ENCODE peak calls at places on chromosomes 2 and 18, in five cellular contexts. A is H1, F is transverse colon, S is tibial nerve, Z is GM12878. U is an unnamed sample.
A peak's percentile ranks its signal among the peaks of the same experiment; 100 is the strongest.

GRCh38 chr2:185857676-185858075 is 119.1 kb downstream of the FSIP2 start:
- DNase-seq in A (no peak), F (no peak), S (no peak), Z (no peak), U (no peak)

GRCh38 chr2:159758239-159758638 is 39.8 kb downstream of the CD302 start:
- DNase-seq in A (no peak), F (no peak), S (no peak), Z (no peak), U (no peak)

GRCh38 chr2:192828175-192828574 is 633.4 kb upstream of the TMEFF2 start:
- DNase-seq in A (no peak), F (peak; percentile 3), S (no peak), Z (no peak), U (no peak)

GRCh38 chr2:224284134-224284946 is 117.6 kb downstream of the FAM124B start:
- DNase-seq in A (no peak), F (peak; percentile 11), S (peak; percentile 52), Z (no peak), U (peak; percentile 10)

GRCh38 chr2:11812466-11813100 is 66.2 kb downstream of the LPIN1 start:
- DNase-seq in A (no peak), F (no peak), S (no peak), Z (no peak), U (no peak)

GRCh38 chr2:13193075-13193474 is 476.3 kb downstream of the TRIB2 start:
- DNase-seq in A (no peak), F (no peak), S (no peak), Z (no peak), U (no peak)

GRCh38 chr2:130819915-130820861 is 16.5 kb upstream of the ARHGEF4 start:
- DNase-seq in A (peak; percentile 72), F (no peak), S (no peak), Z (no peak), U (no peak)

GRCh38 chr2:148888003-148888501 is 13.0 kb downstream of the KIF5C start:
- DNase-seq in A (no peak), F (no peak), S (no peak), Z (no peak), U (no peak)

GRCh38 chr2:4122751-4123150 is 419.4 kb downstream of the DCDC2C start:
- DNase-seq in A (no peak), F (no peak), S (no peak), Z (no peak), U (no peak)

GRCh38 chr2:43088148-43089073 is 138.0 kb downstream of the ZFP36L2 start:
- DNase-seq in A (no peak), F (no peak), S (no peak), Z (no peak), U (no peak)

GRCh38 chr2:21033237-21034155 is 10.4 kb downstream of the APOB start:
- DNase-seq in A (no peak), F (no peak), S (no peak), Z (no peak), U (no peak)

GRCh38 chr18:13260927-13261471 is 42.4 kb downstream of the LDLRAD4 start:
- DNase-seq in A (no peak), F (no peak), S (no peak), Z (no peak), U (no peak)

GRCh38 chr2:113818382-113818951 is 62.0 kb upstream of the SLC35F5 start:
- DNase-seq in A (no peak), F (peak; percentile 52), S (no peak), Z (no peak), U (peak; percentile 86)

GRCh38 chr18:26940744-26941398 is 75.4 kb upstream of the AQP4 start:
- DNase-seq in A (no peak), F (no peak), S (no peak), Z (no peak), U (no peak)

GRCh38 chr2:42568431-42569115 is at the start of gene MTA3:
- DNase-seq in A (peak; percentile 84), F (peak; percentile 71), S (peak; percentile 35), Z (no peak), U (peak; percentile 48)

GRCh38 chr2:154533300-154533940 is 165.1 kb upstream of the KCNJ3 start:
- DNase-seq in A (no peak), F (no peak), S (no peak), Z (no peak), U (no peak)

GRCh38 chr2:8141079-8141762 is 540.6 kb upstream of the ID2 start:
- DNase-seq in A (no peak), F (peak; percentile 35), S (no peak), Z (no peak), U (no peak)

GRCh38 chr2:65450395-65450794 is 18.0 kb upstream of the SPRED2 start:
- DNase-seq in A (no peak), F (no peak), S (no peak), Z (no peak), U (no peak)

GRCh38 chr2:237132799-237133198 is 47.1 kb downstream of the COPS8 start:
- DNase-seq in A (peak; percentile 62), F (no peak), S (no peak), Z (no peak), U (peak; percentile 72)

GRCh38 chr2:133421516-133422324 is 146.5 kb downstream of the NCKAP5 start:
- DNase-seq in A (no peak), F (peak; percentile 34), S (no peak), Z (peak; percentile 61), U (peak; percentile 59)

GRCh38 chr18:11387880-11388279 is 221.5 kb upstream of the SLC35G4 start:
- DNase-seq in A (no peak), F (peak; percentile 13), S (peak; percentile 55), Z (no peak), U (peak; percentile 73)

GRCh38 chr18:28176933-28177827 is at the start of gene CDH2:
- DNase-seq in A (peak; percentile 74), F (no peak), S (no peak), Z (no peak), U (peak; percentile 86)

GRCh38 chr18:28178720-28179119 is 1.8 kb upstream of the CDH2 start:
- DNase-seq in A (no peak), F (no peak), S (no peak), Z (no peak), U (peak; percentile 14)

GRCh38 chr18:28175930-28176673 is 828 bp downstream of the CDH2 start:
- DNase-seq in A (peak; percentile 72), F (no peak), S (no peak), Z (no peak), U (peak; percentile 45)

GRCh38 chr18:28176674-28176932 is 327 bp downstream of the CDH2 start:
- DNase-seq in A (peak; percentile 59), F (no peak), S (no peak), Z (no peak), U (no peak)

DNA sequence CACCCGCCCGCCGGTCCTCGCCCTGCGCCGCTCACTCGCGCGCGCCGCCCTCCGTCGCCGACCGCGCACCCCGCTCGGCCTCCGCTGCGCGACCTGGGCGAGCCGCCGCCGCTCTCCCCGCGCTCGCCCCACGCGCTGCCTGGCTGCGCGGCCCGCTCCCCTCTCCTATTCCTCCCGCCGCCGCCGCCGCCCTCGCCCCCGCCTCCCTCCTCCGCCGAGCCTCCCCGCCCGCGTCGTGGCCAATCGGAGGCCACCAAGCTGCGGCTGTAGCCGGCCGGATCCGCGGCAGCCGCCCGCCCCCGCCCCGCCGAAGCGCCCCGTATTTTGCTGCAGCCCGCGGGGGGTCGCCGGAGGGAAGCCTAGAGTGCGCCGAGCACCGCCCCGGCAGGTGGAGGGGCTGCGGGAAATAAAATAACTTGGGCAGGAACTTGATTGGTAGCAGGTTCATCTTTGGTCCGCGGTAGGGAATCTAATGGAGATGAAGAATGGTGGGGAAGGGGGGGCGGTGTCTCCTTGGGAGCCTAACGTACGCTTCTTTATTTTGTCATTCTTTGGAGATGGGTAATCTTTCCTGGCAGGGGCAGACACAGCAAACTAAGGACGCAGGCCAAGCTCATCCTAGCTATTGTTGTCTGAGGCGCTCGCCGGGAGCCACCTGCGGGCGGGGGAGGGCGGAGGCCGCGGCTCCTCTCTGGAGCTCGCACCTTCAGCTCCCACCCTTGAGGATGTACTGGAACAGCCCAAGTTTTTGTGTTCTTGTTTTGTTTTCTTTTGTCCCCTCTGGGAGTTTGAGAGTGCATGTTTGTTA is 1.1 kb upstream of the CDH2 start:
- DNase-seq in A (peak; percentile 82), F (no peak), S (no peak), Z (no peak), U (peak; percentile 66)
- TF ChIP-seq EP300 in A (no peak), F (no peak), S (no peak), Z (no peak), U (no peak)

GRCh38 chr2:1414121-1414520 is 858 bp downstream of the TPO start:
- DNase-seq in A (peak; percentile 43), F (no peak), S (no peak), Z (no peak), U (no peak)
- TF ChIP-seq EP300 in A (no peak), F (no peak), S (no peak), Z (no peak), U (no peak)

DNA sequence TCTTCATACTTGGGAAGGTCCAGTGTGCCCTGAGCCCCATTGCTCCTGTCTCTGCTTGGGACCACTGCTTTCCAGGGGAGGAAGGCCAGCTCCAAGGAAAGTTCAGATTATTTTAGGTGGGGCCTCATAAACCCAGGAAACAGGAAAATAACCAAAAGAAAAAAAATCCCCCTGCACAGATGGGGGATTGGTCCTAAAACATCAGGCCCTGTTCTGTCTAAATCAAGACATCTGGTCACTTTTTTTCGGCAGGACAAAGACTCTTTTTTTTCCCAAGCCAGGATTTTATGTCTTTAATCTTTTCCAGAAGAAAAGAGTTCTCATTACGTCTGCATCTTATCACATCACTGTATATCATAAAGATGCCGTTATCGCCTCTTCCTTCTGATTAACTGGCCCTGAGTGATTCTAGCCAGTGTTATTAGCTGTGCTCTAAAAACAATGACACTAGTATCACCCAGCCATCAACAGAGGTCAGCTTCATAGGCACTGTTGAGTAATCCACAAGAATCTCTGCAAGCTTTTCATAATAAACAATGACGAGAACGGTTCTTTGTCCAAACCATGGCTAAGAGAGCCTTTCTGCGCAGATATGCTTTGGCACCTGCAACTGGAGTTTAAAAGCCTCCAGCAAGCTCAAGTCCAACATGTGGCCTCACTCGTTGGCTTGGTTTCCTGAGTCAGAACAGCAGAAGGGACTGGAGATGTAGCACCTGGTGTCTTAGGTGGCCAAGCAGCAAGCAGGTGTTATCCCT is 138.2 kb downstream of the VAPA start:
- DNase-seq in A (no peak), F (peak; percentile 54), S (peak; percentile 76), Z (no peak), U (no peak)
- TF ChIP-seq EP300 in A (no peak), F (no peak), S (peak; percentile 39), Z (no peak), U (no peak)

GRCh38 chr18:55510809-55511208 is 77.2 kb downstream of the TCF4 start:
- DNase-seq in A (no peak), F (no peak), S (peak; percentile 58), Z (no peak), U (no peak)
- TF ChIP-seq EP300 in A (no peak), F (no peak), S (peak; percentile 98), Z (no peak), U (no peak)

GRCh38 chr2:121073320-121074210 is 211.4 kb downstream of the TFCP2L1 start:
- DNase-seq in A (no peak), F (no peak), S (no peak), Z (no peak), U (no peak)

GRCh38 chr2:121075641-121076500 is 209.1 kb downstream of the TFCP2L1 start:
- DNase-seq in A (peak; percentile 77), F (no peak), S (no peak), Z (no peak), U (peak; percentile 28)

GRCh38 chr2:121076501-121076820 is 208.5 kb downstream of the TFCP2L1 start:
- DNase-seq in A (peak; percentile 68), F (no peak), S (no peak), Z (no peak), U (no peak)

GRCh38 chr2:121074322-121074932 is 210.6 kb downstream of the TFCP2L1 start:
- DNase-seq in A (peak; percentile 60), F (no peak), S (no peak), Z (no peak), U (peak; percentile 20)

GRCh38 chr2:121075006-121075545 is 209.9 kb downstream of the TFCP2L1 start:
- DNase-seq in A (peak; percentile 78), F (peak; percentile 18), S (peak; percentile 19), Z (peak; percentile 5), U (peak; percentile 91)
- TF ChIP-seq EP300 in A (no peak), F (no peak), S (no peak), Z (no peak), U (no peak)

U was measured in A549.